ENCODE peak calls at places on chromosomes 16 and 17, in five cellular contexts. D is Panc1, B is OCI-LY7, G is foreskin fibroblast, K is IMR-90. N is an unnamed sample.

GRCh38 chr16:54000361-54000760 is 286.2 kb downstream of the IRX3 start:
- DNase-seq in D (no peak), B (no peak), G (no peak), K (no peak), N (no peak)

GRCh38 chr17:81189016-81189415 is 23.0 kb upstream of the AATK start:
- DNase-seq in D (no peak), B (no peak), G (no peak), K (no peak), N (peak; percentile 0)

GRCh38 chr17:40542562-40543411 is 22.5 kb downstream of the CCR7 start:
- DNase-seq in D (no peak), B (peak; percentile 21), G (peak; percentile 92), K (peak; percentile 99), N (no peak)

GRCh38 chr16:38941-39892 is 14.2 kb downstream of the POLR3K start:
- DNase-seq in D (no peak), B (peak; percentile 86), G (no peak), K (no peak), N (no peak)

GRCh38 chr17:32819035-32819434 is 57.9 kb downstream of the MYO1D start:
- DNase-seq in D (no peak), B (no peak), G (no peak), K (no peak), N (no peak)

GRCh38 chr16:75251280-75252048 is at the start of gene BCAR1:
- DNase-seq in D (no peak), B (peak; percentile 77), G (peak; percentile 90), K (peak; percentile 93), N (peak; percentile 87)

GRCh38 chr17:51154176-51154575 is 817 bp downstream of the NME1 start:
- DNase-seq in D (no peak), B (peak; percentile 49), G (no peak), K (peak; percentile 20), N (no peak)

GRCh38 chr17:17077101-17077500 is 34.8 kb downstream of the MPRIP start:
- DNase-seq in D (no peak), B (no peak), G (no peak), K (no peak), N (no peak)

GRCh38 chr16:75261590-75262078 is 10.2 kb upstream of the BCAR1 start:
- DNase-seq in D (no peak), B (no peak), G (no peak), K (no peak), N (no peak)

GRCh38 chr16:57531635-57532220 is 4.6 kb downstream of the CCDC102A start:
- DNase-seq in D (no peak), B (no peak), G (no peak), K (no peak), N (no peak)

GRCh38 chr16:84278968-84279367 is 15.7 kb upstream of the WFDC1 start:
- DNase-seq in D (no peak), B (no peak), G (no peak), K (no peak), N (no peak)

GRCh38 chr16:68116256-68116853 is 31.2 kb downstream of the NFATC3 start:
- DNase-seq in D (peak; percentile 5), B (peak; percentile 60), G (peak; percentile 13), K (peak; percentile 51), N (no peak)

GRCh38 chr17:80382446-80382845 is 32.5 kb upstream of the ENDOV start:
- DNase-seq in D (no peak), B (no peak), G (no peak), K (no peak), N (no peak)

GRCh38 chr16:22670044-22670536 is 143.9 kb upstream of the HS3ST2 start:
- DNase-seq in D (no peak), B (no peak), G (no peak), K (no peak), N (no peak)

GRCh38 chr16:19223235-19223847 is 55.3 kb downstream of the SYT17 start:
- DNase-seq in D (peak; percentile 8), B (peak; percentile 41), G (no peak), K (peak; percentile 4), N (no peak)

GRCh38 chr16:67990018-67990386 is 9.3 kb downstream of the DPEP2 start:
- DNase-seq in D (no peak), B (no peak), G (no peak), K (no peak), N (no peak)

GRCh38 chr16:14365200-14365851 is 264.7 kb downstream of the PARN start:
- DNase-seq in D (no peak), B (no peak), G (no peak), K (no peak), N (no peak)

GRCh38 chr17:17416007-17416399 is 60.8 kb upstream of the MED9 start:
- DNase-seq in D (no peak), B (peak; percentile 89), G (peak; percentile 68), K (peak; percentile 83), N (no peak)

GRCh38 chr16:22973451-22973991 is 159.6 kb downstream of the HS3ST2 start:
- DNase-seq in D (no peak), B (no peak), G (no peak), K (no peak), N (no peak)

GRCh38 chr16:7765079-7765550 is 432.5 kb downstream of the RBFOX1 start:
- DNase-seq in D (no peak), B (no peak), G (no peak), K (no peak), N (no peak)

GRCh38 chr16:11205754-11206459 is 50.1 kb downstream of the SOCS1 start:
- DNase-seq in D (no peak), B (no peak), G (peak; percentile 36), K (peak; percentile 42), N (peak; percentile 48)

GRCh38 chr16:49575352-49576172 is 202.0 kb downstream of the C16orf78 start:
- DNase-seq in D (no peak), B (peak; percentile 84), G (no peak), K (no peak), N (no peak)

GRCh38 chr16:10145636-10146035 is 36.6 kb downstream of the GRIN2A start:
- DNase-seq in D (no peak), B (no peak), G (no peak), K (no peak), N (no peak)

GRCh38 chr16:2483160-2483559 is 8.2 kb downstream of the TBC1D24 start:
- DNase-seq in D (no peak), B (no peak), G (no peak), K (peak; percentile 27), N (peak; percentile 49)

GRCh38 chr16:77574867-77575619 is 140.2 kb upstream of the ADAMTS18 start:
- DNase-seq in D (no peak), B (no peak), G (no peak), K (no peak), N (no peak)

GRCh38 chr17:17315142-17315821 is 12.1 kb downstream of the NT5M start:
- DNase-seq in D (no peak), B (no peak), G (no peak), K (no peak), N (no peak)

GRCh38 chr17:49290690-49291326 is 60.2 kb upstream of the PHOSPHO1 start:
- DNase-seq in D (peak; percentile 12), B (peak; percentile 41), G (peak; percentile 21), K (peak; percentile 42), N (no peak)

GRCh38 chr17:65100316-65101140 is 36.6 kb upstream of the RGS9 start:
- DNase-seq in D (no peak), B (peak; percentile 91), G (no peak), K (peak; percentile 47), N (peak; percentile 80)

GRCh38 chr16:66651474-66651765 is 45.1 kb downstream of the CMTM4 start:
- DNase-seq in D (no peak), B (no peak), G (no peak), K (no peak), N (no peak)
- H3K4me3 ChIP-seq in D (peak overlapping the region; percentile 22), B (no peak overlapping the region), G (peak overlapping the region; percentile 40), K (no peak overlapping the region), N (no peak overlapping the region)

GRCh38 chr16:88983771-88984687 is 7.0 kb upstream of the CBFA2T3 start:
- DNase-seq in D (no peak), B (peak; percentile 61), G (no peak), K (no peak), N (no peak)
- H3K4me3 ChIP-seq in D (no peak overlapping the region), B (peak overlapping the region; percentile 37), G (no peak overlapping the region), K (no peak overlapping the region), N (no peak overlapping the region)

GRCh38 chr16:31010539-31010938 is at the start of gene STX1B:
- DNase-seq in D (no peak), B (no peak), G (peak; percentile 26), K (no peak), N (no peak)
- H3K4me3 ChIP-seq in D (peak within 1 kb of the TSS; percentile 17), B (no peak within 1 kb of the TSS), G (peak within 1 kb of the TSS; percentile 60), K (peak within 1 kb of the TSS; percentile 62), N (no peak within 1 kb of the TSS)

DNA sequence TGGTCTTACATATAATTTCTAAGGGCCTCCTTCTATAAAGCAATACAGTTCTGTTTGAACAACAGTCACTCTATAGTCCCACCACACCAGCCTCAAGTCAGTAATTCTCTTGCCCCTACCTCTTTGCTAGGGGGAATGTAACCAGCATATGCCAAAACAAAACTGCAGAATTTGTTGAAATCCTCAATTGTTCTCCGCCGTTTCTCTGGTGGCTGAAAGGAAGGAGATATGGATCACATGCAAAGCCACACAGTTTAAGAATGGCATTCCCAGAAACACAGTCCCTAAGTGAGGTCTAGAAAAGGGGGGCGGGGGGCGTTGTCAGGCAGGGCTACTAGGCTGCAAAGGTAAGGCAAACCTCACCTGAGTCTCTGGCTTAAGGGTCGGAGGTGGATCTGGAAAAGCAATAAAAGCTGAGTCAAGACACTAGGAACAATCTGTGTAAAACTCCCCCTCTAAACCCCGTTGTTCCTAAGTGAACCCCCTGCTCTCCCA is 1.9 kb downstream of the PHF23 start:
- DNase-seq in D (no peak), B (no peak), G (no peak), K (no peak), N (no peak)
- H3K4me3 ChIP-seq in D (peak overlapping the region; percentile 79), B (peak overlapping the region; percentile 100), G (peak overlapping the region; percentile 98), K (peak overlapping the region; percentile 98), N (peak overlapping the region; percentile 79)

GRCh38 chr17:35344262-35344661 is 29.2 kb downstream of the SLFN11 start:
- DNase-seq in D (no peak), B (no peak), G (no peak), K (no peak), N (no peak)

GRCh38 chr17:35345926-35346771 is 27.3 kb downstream of the SLFN11 start:
- DNase-seq in D (no peak), B (no peak), G (peak; percentile 66), K (peak; percentile 53), N (peak; percentile 79)

GRCh38 chr17:35341465-35341992 is 31.9 kb downstream of the SLFN11 start:
- DNase-seq in D (no peak), B (peak; percentile 54), G (no peak), K (no peak), N (no peak)

GRCh38 chr17:35342207-35342744 is 31.1 kb downstream of the SLFN11 start:
- DNase-seq in D (no peak), B (no peak), G (no peak), K (no peak), N (no peak)

DNA sequence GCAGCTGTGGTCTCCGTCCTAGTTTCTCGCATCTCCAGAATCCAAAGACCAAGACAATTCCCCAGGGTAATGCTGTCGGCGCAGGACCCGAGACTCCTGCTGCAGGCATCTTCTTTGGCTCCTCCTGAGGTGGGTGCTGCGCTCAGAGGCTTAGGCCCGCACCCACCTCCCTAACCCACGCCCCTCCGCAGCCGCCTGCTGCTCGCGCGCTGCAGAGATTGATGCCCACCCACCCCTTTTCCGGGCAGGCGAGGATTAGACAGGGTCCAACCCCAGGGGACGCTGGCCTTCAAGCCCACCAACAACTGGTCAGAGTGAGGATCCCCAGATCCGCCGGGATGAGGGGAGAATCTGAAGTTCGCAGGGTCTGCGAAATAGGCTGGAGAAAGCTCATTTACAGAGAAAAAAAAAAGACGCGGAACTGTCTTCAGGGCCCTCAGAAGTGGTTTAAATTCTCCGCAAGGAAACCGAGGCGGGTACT is 27.9 kb downstream of the SLFN11 start:
- DNase-seq in D (no peak), B (no peak), G (no peak), K (no peak), N (no peak)
- H3K4me3 ChIP-seq in D (no peak overlapping the region), B (no peak overlapping the region), G (peak overlapping the region; percentile 57), K (no peak overlapping the region), N (no peak overlapping the region)

N was measured in MG63.